ENCODE peak calls at places on chromosomes 11 and 22, in six cellular contexts. B is RCC 7860, W is cardiac fibroblast, Z is GM13977, E is glomerular endothelial cell, O is GM10248. V is an unnamed sample.

GRCh38 chr11:97989121-97989520 is 1031.6 kb upstream of the CNTN5 start:
- DNase-seq in B (no peak), W (no peak), Z (no peak), E (no peak), O (no peak), V (no peak)

GRCh38 chr22:50292643-50293440 is 14.6 kb downstream of the PLXNB2 start:
- DNase-seq in B (peak; percentile 51), W (no peak), Z (no peak), E (no peak), O (no peak), V (no peak)

GRCh38 chr11:59263225-59263894 is 50.6 kb upstream of the MPEG1 start:
- DNase-seq in B (no peak), W (no peak), Z (no peak), E (no peak), O (no peak), V (no peak)

GRCh38 chr11:48049036-48049435 is 68.7 kb downstream of the PTPRJ start:
- DNase-seq in B (no peak), W (no peak), Z (no peak), E (no peak), O (no peak), V (no peak)

GRCh38 chr22:45007946-45008852 is 1.6 kb downstream of the PHF21B start:
- DNase-seq in B (no peak), W (no peak), Z (peak; percentile 54), E (no peak), O (no peak), V (no peak)

GRCh38 chr11:1116666-1117390 is 40.9 kb upstream of the MUC5AC start:
- DNase-seq in B (no peak), W (no peak), Z (no peak), E (no peak), O (no peak), V (no peak)

GRCh38 chr11:24289301-24289700 is 207.6 kb upstream of the LUZP2 start:
- DNase-seq in B (no peak), W (no peak), Z (no peak), E (peak; percentile 14), O (no peak), V (no peak)

GRCh38 chr11:104705475-104706195 is 192.6 kb downstream of the CASP12 start:
- DNase-seq in B (peak; percentile 37), W (peak; percentile 44), Z (peak; percentile 11), E (no peak), O (peak; percentile 18), V (peak; percentile 96)

GRCh38 chr11:30356388-30356787 is 33.5 kb downstream of the ARL14EP start:
- DNase-seq in B (no peak), W (no peak), Z (no peak), E (no peak), O (no peak), V (no peak)

GRCh38 chr22:45548991-45549736 is 46.5 kb downstream of the FBLN1 start:
- DNase-seq in B (peak; percentile 37), W (peak; percentile 91), Z (no peak), E (no peak), O (no peak), V (no peak)

GRCh38 chr11:79414644-79415317 is 26.0 kb downstream of the TENM4 start:
- DNase-seq in B (peak; percentile 79), W (peak; percentile 71), Z (no peak), E (no peak), O (no peak), V (no peak)

V was measured in MM.1S.